ENCODE peak calls at places on chromosomes 4 and X, in five cellular contexts. F is H9, J is MM.1S, X is Calu3, V is AG04449. A is an unnamed sample.

GRCh38 chr4:68180858-68181531 is 51.3 kb upstream of the TMPRSS11F start:
- DNase-seq in F (no peak), J (no peak), X (no peak), V (no peak), A (no peak)

GRCh38 chr4:2788101-2788500 is 4.8 kb upstream of the SH3BP2 start:
- DNase-seq in F (no peak), J (no peak), X (no peak), V (no peak), A (no peak)

GRCh38 chr4:110628321-110629213 is 5.7 kb upstream of the PITX2 start:
- DNase-seq in F (peak), J (no peak), X (no peak), V (no peak), A (no peak)

GRCh38 chrX:55490121-55490520 is 473 bp upstream of the USP51 start:
- DNase-seq in F (no peak), J (no peak), X (no peak), V (no peak), A (no peak)

GRCh38 chr4:1472148-1472797 is 66.0 kb upstream of the NKX1-1 start:
- DNase-seq in F (no peak), J (no peak), X (no peak), V (no peak), A (no peak)

GRCh38 chrX:48021026-48021900 is 14.5 kb downstream of the SPACA5 start:
- DNase-seq in F (peak), J (peak), X (peak), V (peak), A (peak)

GRCh38 chr4:156870861-156871260 is 100.7 kb downstream of the PDGFC start:
- DNase-seq in F (no peak), J (no peak), X (no peak), V (no peak), A (no peak)

GRCh38 chrX:28520786-28521185 is 66.5 kb upstream of the IL1RAPL1 start:
- DNase-seq in F (no peak), J (no peak), X (no peak), V (no peak), A (no peak)

GRCh38 chr4:165609653-165610052 is 230.8 kb downstream of the CPE start:
- DNase-seq in F (no peak), J (no peak), X (no peak), V (no peak), A (no peak)

GRCh38 chr4:124806403-124806802 is 93.9 kb upstream of the ANKRD50 start:
- DNase-seq in F (no peak), J (no peak), X (no peak), V (no peak), A (no peak)

GRCh38 chr4:184100297-184100885 is 117.3 kb downstream of the ENPP6 start:
- DNase-seq in F (peak), J (peak), X (no peak), V (no peak), A (no peak)

GRCh38 chrX:114390251-114390796 is 193.6 kb upstream of the HTR2C start:
- DNase-seq in F (no peak), J (no peak), X (no peak), V (no peak), A (no peak)

GRCh38 chrX:22296871-22297270 is 24.2 kb downstream of the CBLL2 start:
- DNase-seq in F (no peak), J (no peak), X (no peak), V (no peak), A (peak)

GRCh38 chr4:76993787-76994641 is 44.5 kb downstream of the SEPTIN11 start:
- DNase-seq in F (no peak), J (peak), X (no peak), V (no peak), A (no peak)

GRCh38 chr4:182642831-182643230 is 274.4 kb downstream of the DCTD start:
- DNase-seq in F (no peak), J (peak), X (no peak), V (no peak), A (no peak)

GRCh38 chr4:16732741-16733140 is 165.7 kb downstream of the LDB2 start:
- DNase-seq in F (no peak), J (no peak), X (no peak), V (no peak), A (no peak)

GRCh38 chr4:152115794-152116193 is 355.0 kb upstream of the GATB start:
- DNase-seq in F (no peak), J (no peak), X (no peak), V (no peak), A (no peak)

GRCh38 chr4:118032691-118033090 is 1.6 kb upstream of the NDST3 start:
- DNase-seq in F (peak), J (no peak), X (no peak), V (no peak), A (no peak)

GRCh38 chr4:183591301-183591700 is 67.7 kb downstream of the RWDD4 start:
- DNase-seq in F (no peak), J (no peak), X (no peak), V (no peak), A (no peak)

GRCh38 chr4:155032521-155033229 is 175.8 kb upstream of the NPY2R start:
- DNase-seq in F (no peak), J (no peak), X (no peak), V (no peak), A (no peak)

GRCh38 chr4:161419822-161420221 is 744.0 kb downstream of the FSTL5 start:
- DNase-seq in F (peak), J (no peak), X (peak), V (no peak), A (no peak)

GRCh38 chrX:42832764-42833549 is 55.0 kb upstream of the PPP1R2C start:
- DNase-seq in F (no peak), J (no peak), X (no peak), V (no peak), A (no peak)

GRCh38 chrX:123425904-123426303 is 241.8 kb downstream of the GRIA3 start:
- DNase-seq in F (no peak), J (no peak), X (no peak), V (no peak), A (no peak)

GRCh38 chr4:109820563-109820962 is 5.0 kb downstream of the GAR1 start:
- DNase-seq in F (no peak), J (no peak), X (no peak), V (no peak), A (no peak)

GRCh38 chr4:30757357-30757756 is 37.2 kb downstream of the PCDH7 start:
- DNase-seq in F (no peak), J (no peak), X (peak), V (peak), A (no peak)

GRCh38 chr4:93810340-93810992 is 18.1 kb upstream of the ATOH1 start:
- DNase-seq in F (no peak), J (no peak), X (no peak), V (no peak), A (no peak)

GRCh38 chr4:14871676-14872430 is 130.4 kb upstream of the CPEB2 start:
- DNase-seq in F (peak), J (peak), X (peak), V (no peak), A (no peak)

GRCh38 chr4:85818700-85819099 is 343.8 kb downstream of the ARHGAP24 start:
- DNase-seq in F (no peak), J (no peak), X (no peak), V (no peak), A (no peak)

GRCh38 chr4:160956875-160957274 is 1206.9 kb downstream of the FSTL5 start:
- DNase-seq in F (no peak), J (peak), X (no peak), V (no peak), A (no peak)

GRCh38 chrX:96372313-96373046 is 312.2 kb upstream of the DIAPH2 start:
- DNase-seq in F (peak), J (peak), X (peak), V (peak), A (peak)

GRCh38 chr4:166012129-166013078 is 139.4 kb downstream of the TLL1 start:
- DNase-seq in F (no peak), J (no peak), X (no peak), V (no peak), A (no peak)

GRCh38 chrX:119669424-119670037 is 23.4 kb downstream of the SEPTIN6 start:
- DNase-seq in F (no peak), J (no peak), X (no peak), V (no peak), A (no peak)

GRCh38 chr4:100935090-100935489 is 412.2 kb downstream of the PPP3CA start:
- DNase-seq in F (no peak), J (peak), X (no peak), V (no peak), A (no peak)
- TF ChIP-seq CTCF in F (peak), J (peak), X (no peak), V (peak), A (peak)

DNA sequence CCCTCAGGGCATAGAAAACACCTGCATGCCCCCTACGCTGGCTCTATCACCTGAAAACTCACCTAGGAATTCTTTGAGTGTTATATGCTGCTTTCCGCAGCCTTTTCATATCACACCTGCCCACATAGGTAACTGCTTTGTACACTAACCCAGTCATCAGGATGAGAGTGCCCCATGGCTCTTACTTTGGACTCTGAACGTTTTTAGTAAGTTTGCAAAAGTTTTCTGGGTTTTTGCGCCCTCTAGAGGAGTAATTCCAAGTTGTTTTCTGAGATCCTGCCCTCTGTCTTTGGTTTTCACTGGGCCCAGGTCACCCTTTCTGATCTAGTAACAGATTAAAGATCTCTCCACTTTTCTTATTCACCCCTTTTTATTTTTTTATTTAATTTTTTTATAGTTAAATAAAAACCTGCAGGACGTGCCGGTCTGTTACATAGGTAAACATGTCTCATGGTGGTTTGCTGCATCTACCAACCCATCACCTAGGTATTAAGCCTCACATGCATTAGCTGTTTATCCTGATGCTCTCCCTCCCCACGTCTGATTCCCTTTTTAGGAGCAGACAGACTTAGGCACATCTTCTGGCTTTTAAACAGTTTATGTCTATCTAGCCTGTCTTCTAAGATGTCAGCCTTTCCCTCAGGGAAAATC is 139.2 kb downstream of the NWD2 start:
- DNase-seq in F (peak), J (peak), X (peak), V (no peak), A (no peak)
- TF ChIP-seq CTCF in F (peak), J (peak), X (peak), V (peak), A (peak)

GRCh38 chr4:6876440-6876839 is 33.2 kb upstream of the TBC1D14 start:
- DNase-seq in F (no peak), J (no peak), X (no peak), V (no peak), A (no peak)

GRCh38 chr4:6873792-6874461 is 35.7 kb upstream of the TBC1D14 start:
- DNase-seq in F (peak), J (peak), X (peak), V (no peak), A (no peak)

GRCh38 chr4:6869944-6870343 is 39.7 kb upstream of the TBC1D14 start:
- DNase-seq in F (no peak), J (no peak), X (no peak), V (no peak), A (no peak)

GRCh38 chr4:6875431-6875831 is 34.2 kb upstream of the TBC1D14 start:
- DNase-seq in F (no peak), J (no peak), X (no peak), V (no peak), A (no peak)

GRCh38 chr4:6873291-6873690 is 36.3 kb upstream of the TBC1D14 start:
- DNase-seq in F (no peak), J (no peak), X (no peak), V (no peak), A (no peak)
- TF ChIP-seq CTCF in F (no peak), J (no peak), X (no peak), V (peak), A (no peak)

DNA sequence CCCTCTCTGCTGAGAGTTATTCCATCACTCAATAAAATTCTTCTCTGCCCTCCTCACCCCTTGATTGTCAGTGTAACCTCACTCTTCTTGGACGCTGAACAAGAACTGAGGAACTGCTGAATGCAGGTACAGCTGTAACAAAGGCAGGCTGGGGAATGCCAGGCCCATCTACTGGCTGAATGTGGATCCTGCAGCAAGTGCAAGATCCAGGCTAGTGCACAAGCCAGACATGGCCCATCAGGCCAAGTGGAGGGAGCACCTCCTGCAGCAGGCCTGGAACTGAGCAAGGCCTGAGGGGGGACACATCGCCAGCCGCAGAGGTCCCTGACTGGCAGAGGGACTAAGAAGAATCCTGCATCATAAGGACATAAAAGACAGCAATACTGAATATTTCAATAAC is 411.8 kb upstream of the PCDH10 start:
- DNase-seq in F (peak), J (no peak), X (no peak), V (no peak), A (no peak)
- TF ChIP-seq CTCF in F (peak), J (no peak), X (no peak), V (no peak), A (no peak)

A was measured in AG09319.